ENCODE peak calls at places on chromosomes 6 and 20, in nine cellular contexts. I, A, V, K, H, N, E, O and L are unnamed samples.

GRCh38 chr20:59560588-59561227 is 43.6 kb upstream of the PHACTR3 start:
- DNase-seq in I (no peak), A (peak), V (no peak), K (no peak), H (peak), N (peak), E (peak), O (no peak), L (peak)

GRCh38 chr6:355809-356208 is 35.7 kb upstream of the IRF4 start:
- DNase-seq in I (peak), A (no peak), V (no peak), K (no peak), H (peak), N (no peak), E (peak), O (no peak), L (no peak)

GRCh38 chr6:121816361-121816760 is 380.9 kb downstream of the GJA1 start:
- DNase-seq in I (no peak), A (no peak), V (no peak), K (no peak), H (no peak), N (no peak), E (no peak), O (no peak), L (no peak)

GRCh38 chr6:119669228-119669627 is 319.7 kb upstream of the MAN1A1 start:
- DNase-seq in I (no peak), A (no peak), V (no peak), K (no peak), H (no peak), N (no peak), E (no peak), O (no peak), L (no peak)

GRCh38 chr6:144710207-144710606 is 425.1 kb downstream of the UTRN start:
- DNase-seq in I (no peak), A (no peak), V (no peak), K (no peak), H (no peak), N (no peak), E (no peak), O (peak), L (no peak)

GRCh38 chr20:17833036-17833674 is 133.4 kb downstream of the BANF2 start:
- DNase-seq in I (no peak), A (no peak), V (no peak), K (no peak), H (peak), N (no peak), E (no peak), O (no peak), L (no peak)

GRCh38 chr6:446418-447366 is 55.1 kb downstream of the IRF4 start:
- DNase-seq in I (no peak), A (no peak), V (no peak), K (no peak), H (no peak), N (no peak), E (no peak), O (no peak), L (no peak)

GRCh38 chr6:31128093-31128676 is 7.9 kb upstream of the CDSN start:
- DNase-seq in I (peak), A (peak), V (peak), K (no peak), H (peak), N (peak), E (peak), O (no peak), L (peak)

GRCh38 chr6:42453027-42453648 is 1.4 kb upstream of the TRERF1 start:
- DNase-seq in I (peak), A (peak), V (peak), K (no peak), H (peak), N (peak), E (peak), O (peak), L (peak)

GRCh38 chr6:120871416-120872261 is 462.6 kb downstream of the TBC1D32 start:
- DNase-seq in I (peak), A (peak), V (no peak), K (no peak), H (no peak), N (no peak), E (no peak), O (no peak), L (no peak)

GRCh38 chr20:43849496-43850197 is 65.0 kb upstream of the TOX2 start:
- DNase-seq in I (no peak), A (no peak), V (no peak), K (no peak), H (no peak), N (no peak), E (no peak), O (no peak), L (no peak)

GRCh38 chr20:35447082-35447789 is 8.2 kb upstream of the CEP250 start:
- DNase-seq in I (peak), A (peak), V (peak), K (peak), H (peak), N (peak), E (peak), O (peak), L (peak)

GRCh38 chr20:50328161-50328979 is 137.7 kb downstream of the CEBPB start:
- DNase-seq in I (no peak), A (no peak), V (no peak), K (no peak), H (no peak), N (no peak), E (no peak), O (no peak), L (no peak)

GRCh38 chr6:158131926-158132325 is 36.1 kb downstream of the SERAC1 start:
- DNase-seq in I (no peak), A (peak), V (no peak), K (no peak), H (peak), N (peak), E (peak), O (no peak), L (no peak)

GRCh38 chr6:77457720-77458349 is 5.5 kb downstream of the HTR1B start:
- DNase-seq in I (peak), A (peak), V (peak), K (no peak), H (peak), N (peak), E (peak), O (peak), L (peak)

GRCh38 chr6:53691667-53692133 is 26.1 kb upstream of the KLHL31 start:
- DNase-seq in I (no peak), A (no peak), V (no peak), K (no peak), H (peak), N (no peak), E (no peak), O (no peak), L (no peak)

GRCh38 chr6:43823879-43824740 is 54.1 kb downstream of the VEGFA start:
- DNase-seq in I (no peak), A (no peak), V (no peak), K (no peak), H (no peak), N (no peak), E (no peak), O (no peak), L (no peak)

GRCh38 chr20:40258931-40259330 is 430.1 kb downstream of the MAFB start:
- DNase-seq in I (no peak), A (no peak), V (no peak), K (no peak), H (no peak), N (no peak), E (no peak), O (no peak), L (no peak)

GRCh38 chr6:4349931-4350330 is 214.6 kb upstream of the ECI2 start:
- DNase-seq in I (no peak), A (no peak), V (no peak), K (no peak), H (no peak), N (no peak), E (no peak), O (no peak), L (no peak)

GRCh38 chr6:47144306-47144705 is 102.2 kb upstream of the ADGRF1 start:
- DNase-seq in I (no peak), A (peak), V (no peak), K (no peak), H (no peak), N (no peak), E (no peak), O (no peak), L (no peak)

GRCh38 chr6:31446481-31446880 is 43.1 kb downstream of the MICA start:
- DNase-seq in I (no peak), A (no peak), V (no peak), K (no peak), H (no peak), N (no peak), E (no peak), O (no peak), L (no peak)

GRCh38 chr6:109194770-109195169 is 99.5 kb downstream of the CEP57L1 start:
- DNase-seq in I (no peak), A (no peak), V (no peak), K (no peak), H (no peak), N (no peak), E (no peak), O (no peak), L (no peak)

GRCh38 chr6:24188571-24188970 is 62.6 kb downstream of the NRSN1 start:
- DNase-seq in I (no peak), A (no peak), V (no peak), K (no peak), H (peak), N (no peak), E (no peak), O (no peak), L (no peak)

GRCh38 chr6:3841711-3842565 is 7.2 kb upstream of the FAM50B start:
- DNase-seq in I (no peak), A (no peak), V (no peak), K (no peak), H (no peak), N (no peak), E (no peak), O (no peak), L (no peak)

GRCh38 chr20:37381621-37382538 is 35.9 kb downstream of the SRC start:
- DNase-seq in I (no peak), A (no peak), V (no peak), K (no peak), H (no peak), N (no peak), E (no peak), O (no peak), L (no peak)

GRCh38 chr6:170147056-170147787 is 143.7 kb downstream of the DLL1 start:
- DNase-seq in I (no peak), A (no peak), V (no peak), K (no peak), H (no peak), N (no peak), E (no peak), O (no peak), L (no peak)

GRCh38 chr20:258963-259362 is 1.4 kb downstream of the DEFB132 start:
- DNase-seq in I (no peak), A (peak), V (no peak), K (no peak), H (no peak), N (no peak), E (no peak), O (no peak), L (no peak)

GRCh38 chr6:20211941-20212391 is 303 bp downstream of the MBOAT1 start:
- DNase-seq in I (peak), A (peak), V (no peak), K (no peak), H (no peak), N (peak), E (peak), O (no peak), L (peak)

GRCh38 chr6:151999194-151999593 is 191.7 kb downstream of the ESR1 start:
- DNase-seq in I (no peak), A (no peak), V (no peak), K (no peak), H (no peak), N (no peak), E (no peak), O (no peak), L (no peak)

GRCh38 chr6:47478233-47479155 is 905 bp downstream of the CD2AP start:
- DNase-seq in I (peak), A (peak), V (no peak), K (no peak), H (peak), N (no peak), E (peak), O (no peak), L (no peak)

GRCh38 chr6:105550961-105551625 is 148.2 kb upstream of the PREP start:
- DNase-seq in I (no peak), A (no peak), V (no peak), K (no peak), H (no peak), N (no peak), E (no peak), O (no peak), L (no peak)

GRCh38 chr6:71294121-71294523 is 5.5 kb downstream of the OGFRL1 start:
- DNase-seq in I (no peak), A (no peak), V (no peak), K (no peak), H (no peak), N (peak), E (no peak), O (no peak), L (no peak)

GRCh38 chr20:41172296-41173140 is 35.2 kb downstream of the PLCG1 start:
- DNase-seq in I (no peak), A (no peak), V (no peak), K (no peak), H (no peak), N (no peak), E (no peak), O (no peak), L (no peak)

GRCh38 chr6:169862464-169863148 is 111.2 kb downstream of the ERMARD start:
- DNase-seq in I (no peak), A (no peak), V (no peak), K (no peak), H (no peak), N (no peak), E (no peak), O (no peak), L (no peak)

GRCh38 chr20:32468860-32469259 is 110.7 kb downstream of the ASXL1 start:
- DNase-seq in I (no peak), A (no peak), V (no peak), K (no peak), H (no peak), N (no peak), E (no peak), O (no peak), L (no peak)

GRCh38 chr6:42123379-42124103 is 18.9 kb downstream of the C6orf132 start:
- DNase-seq in I (no peak), A (no peak), V (no peak), K (no peak), H (no peak), N (no peak), E (no peak), O (no peak), L (no peak)

GRCh38 chr6:47000842-47001241 is 41.3 kb downstream of the ADGRF1 start:
- DNase-seq in I (no peak), A (no peak), V (no peak), K (no peak), H (no peak), N (peak), E (no peak), O (no peak), L (no peak)

GRCh38 chr6:167056370-167056769 is 57.2 kb downstream of the CEP43 start:
- DNase-seq in I (no peak), A (no peak), V (no peak), K (no peak), H (no peak), N (no peak), E (no peak), O (no peak), L (no peak)